ENCODE peak calls at places on chromosomes 5 and 9, in five cellular contexts. G, R, A, V and H are unnamed samples.

GRCh38 chr9:87122947-87123685 is 175.8 kb upstream of the GAS1 start:
- DNase-seq in A (peak; percentile 93), R (peak; percentile 80), V (peak; percentile 55), G (no peak), H (no peak)

GRCh38 chr5:91541696-91542095 is 158.6 kb upstream of the ARRDC3 start:
- DNase-seq in R (peak; percentile 44), G (no peak), V (no peak), A (no peak), H (no peak)

GRCh38 chr5:147075187-147075586 is 159.6 kb upstream of the STK32A start:
- DNase-seq in G (no peak), R (no peak), V (no peak), A (no peak), H (no peak)

GRCh38 chr5:151751091-151751490 is 7.3 kb downstream of the ATOX1 start:
- DNase-seq in R (no peak), A (peak; percentile 39), V (no peak), G (no peak), H (no peak)

GRCh38 chr9:20356392-20357206 is 265.7 kb downstream of the MLLT3 start:
- DNase-seq in G (peak; percentile 72), V (no peak), A (peak; percentile 91), R (peak; percentile 77), H (no peak)

GRCh38 chr5:36389245-36389644 is 87.5 kb upstream of the RANBP3L start:
- DNase-seq in A (peak; percentile 61), R (no peak), G (no peak), V (no peak), H (no peak)

GRCh38 chr9:76571288-76572204 is 112.6 kb downstream of the GCNT1 start:
- DNase-seq in A (peak; percentile 33), R (no peak), V (no peak), G (no peak), H (no peak)

GRCh38 chr5:17129093-17129492 is 88.3 kb upstream of the BASP1 start:
- DNase-seq in A (no peak), G (no peak), V (peak; percentile 23), R (peak; percentile 79), H (no peak)

GRCh38 chr5:108148715-108149139 is 233.2 kb downstream of the FBXL17 start:
- DNase-seq in V (no peak), R (peak; percentile 32), G (no peak), A (peak; percentile 41), H (no peak)

GRCh38 chr5:516338-516925 is 7.8 kb downstream of the SLC9A3 start:
- DNase-seq in R (no peak), G (no peak), A (no peak), V (no peak), H (no peak)

GRCh38 chr5:68196876-68197275 is 18.7 kb upstream of the PIK3R1 start:
- DNase-seq in A (no peak), V (no peak), G (peak; percentile 75), R (no peak), H (no peak)

GRCh38 chr5:140575309-140575708 is 10.7 kb downstream of the SLC35A4 start:
- DNase-seq in R (peak; percentile 38), A (peak; percentile 78), G (peak; percentile 71), V (no peak), H (no peak)

GRCh38 chr9:134631881-134632280 is 9.7 kb upstream of the COL5A1 start:
- DNase-seq in G (no peak), R (no peak), A (no peak), V (no peak), H (peak; percentile 30)

GRCh38 chr9:98049668-98050067 is 6.9 kb upstream of the NANS start:
- DNase-seq in R (no peak), A (no peak), V (no peak), G (no peak), H (no peak)

GRCh38 chr5:12668564-12668963 is 764.3 kb upstream of the CTNND2 start:
- DNase-seq in V (no peak), R (no peak), G (no peak), A (no peak), H (no peak)

GRCh38 chr9:133163559-133164208 is at the start of gene GBGT1:
- DNase-seq in G (peak; percentile 87), A (peak; percentile 36), R (no peak), V (no peak), H (peak; percentile 89)

GRCh38 chr9:69083321-69083720 is 47.8 kb downstream of the FXN start:
- DNase-seq in G (no peak), R (no peak), A (no peak), V (no peak), H (no peak)

GRCh38 chr9:124033348-124033747 is 21.8 kb downstream of the LHX2 start:
- DNase-seq in R (no peak), A (no peak), G (no peak), V (no peak), H (no peak)

GRCh38 chr5:126124706-126125345 is 298.4 kb upstream of the GRAMD2B start:
- DNase-seq in R (peak; percentile 42), V (no peak), G (no peak), A (peak; percentile 74), H (no peak)

GRCh38 chr9:4569101-4569500 is 78.8 kb downstream of the SLC1A1 start:
- DNase-seq in V (no peak), G (no peak), A (no peak), R (no peak), H (no peak)

GRCh38 chr5:152514827-152515397 is 109.8 kb upstream of the NMUR2 start:
- DNase-seq in R (no peak), V (no peak), G (no peak), A (peak; percentile 19), H (no peak)

GRCh38 chr9:17739022-17739421 is 160.2 kb downstream of the SH3GL2 start:
- DNase-seq in G (no peak), R (no peak), A (no peak), V (no peak), H (no peak)

GRCh38 chr5:347712-348284 is 26.3 kb downstream of the AHRR start:
- DNase-seq in A (no peak), V (no peak), G (no peak), R (no peak), H (no peak)

GRCh38 chr9:116653580-116654355 is 33.3 kb upstream of the TRIM32 start:
- DNase-seq in G (no peak), A (no peak), V (no peak), R (no peak), H (no peak)

GRCh38 chr9:99130069-99130468 is 25.2 kb downstream of the TGFBR1 start:
- DNase-seq in A (no peak), R (no peak), V (no peak), G (peak; percentile 57), H (no peak)

GRCh38 chr9:131422241-131422792 is 28.4 kb downstream of the PRRC2B start:
- DNase-seq in A (no peak), V (no peak), R (no peak), G (peak; percentile 58), H (peak; percentile 36)

GRCh38 chr5:95941756-95942155 is 19.9 kb downstream of the ELL2 start:
- DNase-seq in A (no peak), G (no peak), V (no peak), R (no peak), H (no peak)

GRCh38 chr5:141870871-141871270 is 7.3 kb downstream of the PCDH1 start:
- DNase-seq in A (no peak), V (no peak), G (peak; percentile 83), R (no peak), H (peak; percentile 34)

GRCh38 chr9:132474253-132474652 is 64.2 kb downstream of the CFAP77 start:
- DNase-seq in R (peak; percentile 17), A (no peak), V (no peak), G (no peak), H (no peak)

GRCh38 chr5:95730730-95731570 is at the start of gene RHOBTB3:
- DNase-seq in A (peak; percentile 98), R (peak; percentile 92), G (peak; percentile 90), V (peak; percentile 80), H (peak; percentile 95)

GRCh38 chr5:169039592-169039991 is 261.3 kb downstream of the SLIT3 start:
- DNase-seq in A (no peak), G (no peak), V (no peak), R (no peak), H (no peak)

GRCh38 chr9:110050925-110051355 is 157.0 kb downstream of the C9orf152 start:
- DNase-seq in G (no peak), A (peak; percentile 88), R (peak; percentile 89), V (no peak), H (no peak)

GRCh38 chr9:119736478-119737454 is 367.5 kb upstream of the BRINP1 start:
- DNase-seq in R (no peak), V (no peak), A (no peak), G (peak; percentile 74), H (no peak)

DNA sequence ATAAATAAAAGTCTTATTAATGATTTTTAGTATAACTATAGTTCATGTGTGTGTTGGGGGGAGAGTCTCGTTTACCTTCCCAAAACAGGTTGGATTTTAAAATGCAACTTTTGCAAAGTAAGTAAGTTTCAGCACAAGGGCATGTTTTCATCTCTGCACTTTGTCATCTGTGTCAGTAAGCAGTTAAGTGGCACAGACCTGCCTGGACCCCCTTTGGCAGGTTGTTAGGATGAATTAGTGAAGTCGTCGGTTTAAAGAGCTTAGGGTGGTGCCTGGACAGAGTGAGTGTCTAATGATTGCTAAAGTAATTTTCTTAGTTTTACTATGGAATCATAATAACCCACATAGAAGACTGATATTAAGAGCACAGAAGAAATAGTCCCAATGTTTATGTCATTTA is 74.9 kb downstream of the TRIO start:
- DNase-seq in A (no peak), G (no peak), V (no peak), R (no peak), H (no peak)
- TF ChIP-seq CTCF in A (no peak), G (no peak), V (no peak), R (no peak), H (no peak)

GRCh38 chr5:66436721-66437120 is 159.5 kb upstream of the MAST4 start:
- DNase-seq in R (no peak), A (no peak), G (no peak), V (no peak), H (no peak)
- TF ChIP-seq CTCF in R (peak; percentile 56), A (peak; percentile 38), G (no peak), V (peak; percentile 46), H (peak; percentile 33)

GRCh38 chr5:64958757-64959391 is 190.1 kb downstream of the CWC27 start:
- DNase-seq in V (no peak), R (no peak), A (peak; percentile 69), G (no peak), H (no peak)
- TF ChIP-seq CTCF in V (peak; percentile 94), R (peak; percentile 45), A (peak; percentile 65), G (peak; percentile 23), H (peak; percentile 96)

GRCh38 chr9:135726138-135726853 is 24.3 kb downstream of the KCNT1 start:
- DNase-seq in V (no peak), R (no peak), G (no peak), A (no peak), H (no peak)
- TF ChIP-seq CTCF in V (no peak), R (peak; percentile 10), G (no peak), A (no peak), H (no peak)

DNA sequence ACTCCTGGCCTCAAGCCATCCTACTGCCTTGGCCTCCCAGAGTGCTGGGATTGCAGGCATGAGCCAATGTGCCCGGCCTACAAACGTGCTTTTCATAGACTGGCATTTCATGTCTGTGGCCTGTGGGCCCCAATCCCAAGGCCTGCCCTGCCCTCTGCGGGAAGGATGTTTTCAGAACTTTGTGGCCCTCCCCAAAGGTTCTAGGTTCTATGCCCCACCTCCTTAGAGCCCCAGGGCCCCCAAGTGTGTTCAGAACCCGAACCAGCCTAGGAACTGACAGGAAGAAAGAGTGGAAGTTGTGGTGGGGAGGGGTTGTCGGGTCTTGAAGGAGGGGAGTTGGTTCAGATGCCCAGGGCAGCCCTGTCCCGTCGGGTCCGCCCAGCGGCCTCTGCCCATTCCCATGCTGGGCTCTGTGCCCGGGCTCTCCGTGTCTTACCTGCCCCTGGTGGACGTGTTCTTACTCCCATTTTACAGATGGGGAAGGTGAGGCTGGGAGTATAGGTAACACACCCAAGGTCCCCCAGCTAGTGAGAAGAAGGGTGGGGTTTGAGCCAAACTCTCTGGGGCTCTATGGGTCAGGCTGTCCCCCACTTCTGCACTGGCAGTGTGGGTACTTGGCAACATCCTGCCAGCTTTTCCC is 175.8 kb upstream of the IER5L start:
- DNase-seq in G (no peak), A (peak; percentile 37), V (no peak), R (no peak), H (no peak)
- TF ChIP-seq CTCF in G (no peak), A (no peak), V (no peak), R (peak; percentile 5), H (no peak)